ENCODE peak calls at places on chromosomes 12 and 14, in eight cellular contexts. One of them, this sample, is unnamed.

GRCh38 chr14:94702629-94703028 is 67.3 kb downstream of the GSC start:
- DNase-seq in HepG2: no peak
- DNase-seq in upper lobe of left lung: no peak
- DNase-seq in body of pancreas: no peak
- DNase-seq in A549: no peak
- DNase-seq in prostate gland: no peak
- DNase-seq in gastrocnemius medialis: no peak
- DNase-seq in uterus: no peak
- DNase-seq in this sample: no peak

GRCh38 chr12:116293687-116294463 is 16.4 kb upstream of the MED13L start:
- DNase-seq in uterus: no peak
- DNase-seq in body of pancreas: no peak
- DNase-seq in HepG2: no peak
- DNase-seq in A549: no peak
- DNase-seq in upper lobe of left lung: no peak
- DNase-seq in prostate gland: no peak
- DNase-seq in gastrocnemius medialis: no peak
- DNase-seq in this sample: no peak

GRCh38 chr12:125239563-125239962 is 174.3 kb downstream of the AACS start:
- DNase-seq in prostate gland: no peak
- DNase-seq in gastrocnemius medialis: no peak
- DNase-seq in A549: no peak
- DNase-seq in HepG2: no peak
- DNase-seq in uterus: no peak
- DNase-seq in body of pancreas: no peak
- DNase-seq in upper lobe of left lung: no peak
- DNase-seq in this sample: no peak

GRCh38 chr12:69851976-69852375 is 26.9 kb downstream of the MYRFL start:
- DNase-seq in uterus: no peak
- DNase-seq in body of pancreas: no peak
- DNase-seq in HepG2: no peak
- DNase-seq in prostate gland: no peak
- DNase-seq in A549: no peak
- DNase-seq in gastrocnemius medialis: no peak
- DNase-seq in upper lobe of left lung: no peak
- DNase-seq in this sample: no peak

GRCh38 chr12:19915392-19916192 is 452.7 kb upstream of the PDE3A start:
- DNase-seq in HepG2: no peak
- DNase-seq in uterus: no peak
- DNase-seq in prostate gland: no peak
- DNase-seq in upper lobe of left lung: no peak
- DNase-seq in gastrocnemius medialis: no peak
- DNase-seq in A549: peak
- DNase-seq in body of pancreas: peak
- DNase-seq in this sample: peak

GRCh38 chr12:3552726-3553045 is 61.7 kb downstream of the PRMT8 start:
- DNase-seq in upper lobe of left lung: no peak
- DNase-seq in A549: no peak
- DNase-seq in prostate gland: no peak
- DNase-seq in HepG2: no peak
- DNase-seq in body of pancreas: no peak
- DNase-seq in gastrocnemius medialis: no peak
- DNase-seq in uterus: no peak
- DNase-seq in this sample: no peak

GRCh38 chr12:124157416-124157815 is 137.5 kb upstream of the RFLNA start:
- DNase-seq in upper lobe of left lung: no peak
- DNase-seq in gastrocnemius medialis: peak
- DNase-seq in uterus: no peak
- DNase-seq in prostate gland: no peak
- DNase-seq in HepG2: no peak
- DNase-seq in body of pancreas: no peak
- DNase-seq in A549: no peak
- DNase-seq in this sample: no peak

GRCh38 chr12:95634622-95635621 is 83.6 kb upstream of the USP44 start:
- DNase-seq in prostate gland: no peak
- DNase-seq in gastrocnemius medialis: no peak
- DNase-seq in uterus: no peak
- DNase-seq in upper lobe of left lung: peak
- DNase-seq in body of pancreas: peak
- DNase-seq in A549: peak
- DNase-seq in HepG2: peak
- DNase-seq in this sample: no peak

GRCh38 chr12:47954467-47955045 is 8.8 kb upstream of the TMEM106C start:
- DNase-seq in A549: no peak
- DNase-seq in upper lobe of left lung: no peak
- DNase-seq in body of pancreas: no peak
- DNase-seq in gastrocnemius medialis: no peak
- DNase-seq in prostate gland: no peak
- DNase-seq in uterus: no peak
- DNase-seq in HepG2: no peak
- DNase-seq in this sample: no peak

GRCh38 chr12:57985685-57986084 is 44.3 kb downstream of the ATP23 start:
- DNase-seq in A549: no peak
- DNase-seq in prostate gland: no peak
- DNase-seq in body of pancreas: no peak
- DNase-seq in gastrocnemius medialis: no peak
- DNase-seq in uterus: no peak
- DNase-seq in upper lobe of left lung: no peak
- DNase-seq in HepG2: no peak
- DNase-seq in this sample: no peak

GRCh38 chr12:179885-180284 is 34.1 kb downstream of the SLC6A12 start:
- DNase-seq in upper lobe of left lung: no peak
- DNase-seq in uterus: no peak
- DNase-seq in prostate gland: no peak
- DNase-seq in A549: no peak
- DNase-seq in body of pancreas: no peak
- DNase-seq in gastrocnemius medialis: no peak
- DNase-seq in HepG2: no peak
- DNase-seq in this sample: no peak

GRCh38 chr12:66288121-66288520 is 14.2 kb upstream of the HELB start:
- DNase-seq in gastrocnemius medialis: no peak
- DNase-seq in prostate gland: no peak
- DNase-seq in body of pancreas: no peak
- DNase-seq in HepG2: no peak
- DNase-seq in upper lobe of left lung: no peak
- DNase-seq in uterus: no peak
- DNase-seq in A549: no peak
- DNase-seq in this sample: no peak

GRCh38 chr12:5612556-5613421 is 180.9 kb downstream of the NTF3 start:
- DNase-seq in uterus: no peak
- DNase-seq in HepG2: no peak
- DNase-seq in upper lobe of left lung: no peak
- DNase-seq in gastrocnemius medialis: no peak
- DNase-seq in body of pancreas: no peak
- DNase-seq in A549: no peak
- DNase-seq in prostate gland: no peak
- DNase-seq in this sample: peak

GRCh38 chr12:64610092-64610659 is at the start of gene RASSF3:
- DNase-seq in HepG2: peak
- DNase-seq in uterus: peak
- DNase-seq in A549: peak
- DNase-seq in upper lobe of left lung: peak
- DNase-seq in prostate gland: peak
- DNase-seq in gastrocnemius medialis: peak
- DNase-seq in body of pancreas: peak
- DNase-seq in this sample: peak

GRCh38 chr12:11581179-11581755 is 68.2 kb upstream of the ETV6 start:
- DNase-seq in gastrocnemius medialis: peak
- DNase-seq in prostate gland: peak
- DNase-seq in HepG2: peak
- DNase-seq in uterus: peak
- DNase-seq in A549: peak
- DNase-seq in upper lobe of left lung: peak
- DNase-seq in body of pancreas: peak
- DNase-seq in this sample: peak
- TF ChIP-seq POLR2A in gastrocnemius medialis: no peak
- TF ChIP-seq POLR2A in prostate gland: no peak
- TF ChIP-seq POLR2A in HepG2: no peak
- TF ChIP-seq POLR2A in uterus: no peak
- TF ChIP-seq POLR2A in A549: no peak
- TF ChIP-seq POLR2A in upper lobe of left lung: no peak
- TF ChIP-seq POLR2A in body of pancreas: no peak
- TF ChIP-seq POLR2A in this sample: no peak

DNA sequence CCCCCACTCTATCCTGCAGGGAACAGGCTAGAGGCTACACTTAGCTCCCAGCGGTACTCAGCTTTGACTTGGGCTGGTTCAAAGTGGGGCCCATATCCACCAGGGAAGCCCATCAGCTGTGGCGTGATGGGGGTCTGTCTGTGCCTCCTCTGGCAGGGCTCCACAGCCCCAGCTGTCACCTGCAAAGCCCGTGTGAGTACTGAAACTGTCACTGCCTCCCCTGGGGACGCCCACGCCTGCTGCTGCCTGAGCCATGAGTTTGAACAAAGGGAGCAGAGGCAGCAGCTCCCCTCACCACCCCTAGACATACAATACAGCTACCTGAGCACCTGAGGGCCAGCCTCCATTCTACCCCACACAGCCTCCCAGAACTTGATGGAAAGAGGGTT is 5.0 kb downstream of the REM2 start:
- DNase-seq in upper lobe of left lung: no peak
- DNase-seq in HepG2: no peak
- DNase-seq in body of pancreas: no peak
- DNase-seq in gastrocnemius medialis: no peak
- DNase-seq in A549: no peak
- DNase-seq in prostate gland: no peak
- DNase-seq in uterus: no peak
- DNase-seq in this sample: no peak
- TF ChIP-seq POLR2A in upper lobe of left lung: no peak
- TF ChIP-seq POLR2A in HepG2: no peak
- TF ChIP-seq POLR2A in body of pancreas: no peak
- TF ChIP-seq POLR2A in gastrocnemius medialis: no peak
- TF ChIP-seq POLR2A in A549: no peak
- TF ChIP-seq POLR2A in prostate gland: no peak
- TF ChIP-seq POLR2A in uterus: no peak
- TF ChIP-seq POLR2A in this sample: no peak

DNA sequence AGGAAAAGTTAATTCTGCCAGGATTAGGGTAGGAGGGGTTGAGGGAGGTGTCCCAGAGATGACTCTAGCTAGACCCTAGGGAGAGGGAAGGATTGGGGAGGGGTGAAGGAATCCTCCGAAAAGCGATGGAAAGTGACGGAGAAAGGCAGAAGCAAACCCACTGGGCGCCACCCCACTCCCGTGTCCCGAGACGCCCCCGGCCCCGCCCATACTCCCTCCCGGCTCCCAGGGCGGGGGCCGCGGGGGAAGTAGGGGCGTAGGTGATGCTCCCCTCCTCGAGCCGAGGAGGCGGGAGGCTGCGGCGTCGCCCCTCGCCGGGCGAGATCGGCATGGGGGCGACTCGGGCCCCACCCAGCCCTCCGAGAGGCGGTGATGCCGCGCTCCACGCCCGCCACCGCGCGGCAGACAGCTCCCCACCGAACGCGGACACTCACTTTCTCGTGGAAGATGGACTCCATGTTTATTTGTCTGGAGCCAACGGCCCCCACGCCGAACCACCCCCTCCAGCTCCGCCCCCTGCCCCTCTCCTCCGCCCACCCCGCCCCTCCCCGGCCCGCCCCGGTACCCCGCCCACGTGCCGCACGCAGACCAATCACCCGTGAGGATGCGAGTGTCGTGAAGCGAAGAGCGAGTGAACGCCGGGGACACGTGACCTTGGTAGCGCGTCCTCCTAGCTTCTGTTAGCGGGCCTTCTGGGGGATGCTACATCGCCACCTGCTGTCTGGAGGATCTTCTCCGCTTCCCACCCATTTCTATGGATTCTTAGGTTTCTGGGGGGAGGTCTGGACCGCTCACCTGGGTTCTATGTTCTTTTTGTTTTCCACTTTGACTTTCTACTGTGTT is at the start of gene ATXN3:
- DNase-seq in HepG2: peak
- DNase-seq in gastrocnemius medialis: peak
- DNase-seq in upper lobe of left lung: peak
- DNase-seq in A549: peak
- DNase-seq in prostate gland: peak
- DNase-seq in uterus: peak
- DNase-seq in body of pancreas: peak
- DNase-seq in this sample: peak
- TF ChIP-seq POLR2A in HepG2: peak
- TF ChIP-seq POLR2A in gastrocnemius medialis: peak
- TF ChIP-seq POLR2A in upper lobe of left lung: peak
- TF ChIP-seq POLR2A in A549: peak
- TF ChIP-seq POLR2A in prostate gland: peak
- TF ChIP-seq POLR2A in uterus: peak
- TF ChIP-seq POLR2A in body of pancreas: peak
- TF ChIP-seq POLR2A in this sample: peak

GRCh38 chr12:76621582-76622024 is 62.0 kb upstream of the OSBPL8 start:
- DNase-seq in prostate gland: peak
- DNase-seq in HepG2: peak
- DNase-seq in body of pancreas: peak
- DNase-seq in A549: peak
- DNase-seq in upper lobe of left lung: peak
- DNase-seq in gastrocnemius medialis: peak
- DNase-seq in uterus: peak
- DNase-seq in this sample: peak
- TF ChIP-seq POLR2A in prostate gland: no peak
- TF ChIP-seq POLR2A in HepG2: no peak
- TF ChIP-seq POLR2A in body of pancreas: no peak
- TF ChIP-seq POLR2A in A549: no peak
- TF ChIP-seq POLR2A in upper lobe of left lung: no peak
- TF ChIP-seq POLR2A in gastrocnemius medialis: no peak
- TF ChIP-seq POLR2A in uterus: peak
- TF ChIP-seq POLR2A in this sample: no peak

DNA sequence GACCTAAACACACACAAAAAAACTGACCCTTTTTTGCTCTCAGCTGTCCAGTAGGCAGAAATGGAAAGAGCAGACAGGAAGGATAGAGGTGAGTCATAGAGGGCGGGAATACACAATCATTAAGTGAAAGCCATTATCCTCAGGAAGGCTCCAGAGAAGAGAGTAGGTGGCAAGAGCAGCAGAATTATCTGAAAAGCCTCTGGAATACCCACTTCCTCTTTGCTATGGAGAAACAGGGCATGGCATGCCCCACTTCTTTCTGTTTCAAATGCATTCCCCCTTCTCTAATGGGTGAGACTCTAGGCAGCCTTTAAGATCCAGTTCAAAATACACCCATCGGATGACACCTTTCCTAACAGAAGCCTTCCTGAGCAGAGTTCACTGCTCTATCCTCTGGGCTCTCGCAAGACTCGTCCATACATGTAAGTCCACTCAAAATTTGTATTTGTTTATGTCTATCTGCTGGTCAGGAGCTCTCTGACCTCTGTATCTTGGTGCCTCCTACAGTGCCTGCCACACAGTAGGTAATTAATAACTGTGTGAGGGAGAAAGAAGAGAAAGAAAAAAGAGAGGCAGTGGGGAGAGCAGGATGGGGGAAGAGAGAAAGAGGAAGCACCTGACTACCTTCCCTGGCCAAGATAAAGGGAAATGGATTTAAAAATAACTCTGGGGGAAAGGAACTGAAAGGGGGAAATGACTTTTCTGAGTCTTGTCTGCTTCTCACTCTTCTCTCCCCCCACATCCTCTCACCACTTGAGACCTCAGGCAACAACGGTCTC is 8.5 kb downstream of the KLHL33 start:
- DNase-seq in upper lobe of left lung: no peak
- DNase-seq in uterus: no peak
- DNase-seq in body of pancreas: no peak
- DNase-seq in A549: peak
- DNase-seq in gastrocnemius medialis: no peak
- DNase-seq in prostate gland: no peak
- DNase-seq in HepG2: peak
- DNase-seq in this sample: no peak
- TF ChIP-seq POLR2A in upper lobe of left lung: no peak
- TF ChIP-seq POLR2A in uterus: no peak
- TF ChIP-seq POLR2A in body of pancreas: no peak
- TF ChIP-seq POLR2A in A549: no peak
- TF ChIP-seq POLR2A in gastrocnemius medialis: no peak
- TF ChIP-seq POLR2A in prostate gland: no peak
- TF ChIP-seq POLR2A in HepG2: no peak
- TF ChIP-seq POLR2A in this sample: no peak